ENCODE peak calls at places on chromosome 4, in four cellular contexts. V, Z, S and H are unnamed samples. For H3K4me1, the result is how much of the 10 kb centered on the place peaks cover.

GRCh38 chr4:118918388-118918787 is 29.7 kb downstream of the SYNPO2 start:
- DNase-seq in V (no peak), Z (peak), S (no peak), H (no peak)

GRCh38 chr4:38785041-38785790 is 2.4 kb upstream of the TLR10 start:
- DNase-seq in V (no peak), Z (no peak), S (no peak), H (no peak)

GRCh38 chr4:39976945-39977488 is 694 bp downstream of the PDS5A start:
- DNase-seq in V (no peak), Z (no peak), S (peak), H (no peak)

GRCh38 chr4:38313175-38313574 is 350.8 kb upstream of the KLF3 start:
- DNase-seq in V (no peak), Z (no peak), S (no peak), H (no peak)

GRCh38 chr4:7206856-7207567 is 14.7 kb downstream of the SORCS2 start:
- DNase-seq in V (peak), Z (peak), S (peak), H (no peak)

GRCh38 chr4:89868999-89869589 is 25.6 kb upstream of the MMRN1 start:
- DNase-seq in V (no peak), Z (peak), S (no peak), H (no peak)

GRCh38 chr4:4673070-4673469 is 131.2 kb upstream of the STX18 start:
- DNase-seq in V (peak), Z (peak), S (no peak), H (peak)

GRCh38 chr4:141807073-141807472 is 170.7 kb downstream of the IL15 start:
- DNase-seq in V (no peak), Z (peak), S (no peak), H (no peak)

GRCh38 chr4:80266267-80266901 is at the start of gene FGF5:
- DNase-seq in V (no peak), Z (peak), S (peak), H (no peak)

GRCh38 chr4:98682719-98683118 is 24.3 kb upstream of the TSPAN5 start:
- DNase-seq in V (no peak), Z (peak), S (no peak), H (no peak)

GRCh38 chr4:166594326-166594946 is 639.9 kb downstream of the SPOCK3 start:
- DNase-seq in V (peak), Z (peak), S (no peak), H (peak)

GRCh38 chr4:140884431-140885058 is 128.4 kb upstream of the TBC1D9 start:
- DNase-seq in V (peak), Z (peak), S (no peak), H (peak)

GRCh38 chr4:37722000-37722638 is 35.9 kb upstream of the RELL1 start:
- DNase-seq in V (no peak), Z (no peak), S (no peak), H (no peak)

GRCh38 chr4:40878548-40879055 is 128.8 kb downstream of the NSUN7 start:
- DNase-seq in V (no peak), Z (no peak), S (peak), H (no peak)

GRCh38 chr4:14348506-14348905 is 653.8 kb upstream of the CPEB2 start:
- DNase-seq in V (no peak), Z (peak), S (no peak), H (no peak)

GRCh38 chr4:52870225-52870624 is 8.1 kb downstream of the RASL11B start:
- DNase-seq in V (no peak), Z (no peak), S (no peak), H (no peak)

GRCh38 chr4:166128452-166128851 is 255.4 kb downstream of the TLL1 start:
- DNase-seq in V (no peak), Z (peak), S (no peak), H (no peak)

GRCh38 chr4:184616633-184617471 is 32.4 kb downstream of the CASP3 start:
- DNase-seq in V (no peak), Z (no peak), S (no peak), H (peak)

GRCh38 chr4:80732010-80732409 is 298.5 kb upstream of the BMP3 start:
- DNase-seq in V (no peak), Z (peak), S (no peak), H (no peak)

GRCh38 chr4:141913928-141914327 is 277.5 kb downstream of the IL15 start:
- DNase-seq in V (no peak), Z (no peak), S (no peak), H (no peak)

GRCh38 chr4:126888968-126889367 is 743.8 kb upstream of the INTU start:
- DNase-seq in V (no peak), Z (peak), S (no peak), H (no peak)

GRCh38 chr4:87093443-87094123 is 126.8 kb downstream of the KLHL8 start:
- DNase-seq in V (peak), Z (peak), S (no peak), H (no peak)

GRCh38 chr4:16530688-16531635 is 304.7 kb upstream of the TAPT1 start:
- DNase-seq in V (no peak), Z (peak), S (no peak), H (no peak)

GRCh38 chr4:177484613-177485021 is 42.4 kb upstream of the AGA start:
- DNase-seq in V (no peak), Z (peak), S (no peak), H (no peak)

GRCh38 chr4:55358668-55359067 is 12.6 kb downstream of the SRD5A3 start:
- DNase-seq in V (no peak), Z (peak), S (no peak), H (no peak)

GRCh38 chr4:146637853-146638800 is 566 bp upstream of the POU4F2 start:
- DNase-seq in V (no peak), Z (no peak), S (no peak), H (no peak)

GRCh38 chr4:836003-836511 is 10.1 kb upstream of the CPLX1 start:
- DNase-seq in V (no peak), Z (no peak), S (no peak), H (no peak)

GRCh38 chr4:55491486-55491885 is 55.2 kb downstream of the CLOCK start:
- DNase-seq in V (no peak), Z (peak), S (no peak), H (no peak)

GRCh38 chr4:84915396-84915780 is 51.1 kb downstream of the WDFY3 start:
- DNase-seq in V (no peak), Z (no peak), S (no peak), H (no peak)

GRCh38 chr4:71709961-71710360 is 73.9 kb downstream of the GC start:
- DNase-seq in V (no peak), Z (no peak), S (no peak), H (no peak)

GRCh38 chr4:1318488-1319213 is 28.4 kb upstream of the UVSSA start:
- DNase-seq in V (no peak), Z (no peak), S (no peak), H (no peak)

GRCh38 chr4:44869222-44869882 is 143.0 kb upstream of the GNPDA2 start:
- DNase-seq in V (no peak), Z (no peak), S (no peak), H (no peak)

GRCh38 chr4:163611784-163612445 is 117.4 kb downstream of the TMA16 start:
- DNase-seq in V (no peak), Z (no peak), S (no peak), H (no peak)

GRCh38 chr4:163612762-163613161 is 118.3 kb downstream of the TMA16 start:
- DNase-seq in V (no peak), Z (no peak), S (no peak), H (no peak)

GRCh38 chr4:163614866-163615265 is 120.4 kb downstream of the TMA16 start:
- DNase-seq in V (no peak), Z (no peak), S (no peak), H (no peak)

GRCh38 chr4:163611172-163611571 is 116.7 kb downstream of the TMA16 start:
- DNase-seq in V (no peak), Z (no peak), S (no peak), H (no peak)

DNA sequence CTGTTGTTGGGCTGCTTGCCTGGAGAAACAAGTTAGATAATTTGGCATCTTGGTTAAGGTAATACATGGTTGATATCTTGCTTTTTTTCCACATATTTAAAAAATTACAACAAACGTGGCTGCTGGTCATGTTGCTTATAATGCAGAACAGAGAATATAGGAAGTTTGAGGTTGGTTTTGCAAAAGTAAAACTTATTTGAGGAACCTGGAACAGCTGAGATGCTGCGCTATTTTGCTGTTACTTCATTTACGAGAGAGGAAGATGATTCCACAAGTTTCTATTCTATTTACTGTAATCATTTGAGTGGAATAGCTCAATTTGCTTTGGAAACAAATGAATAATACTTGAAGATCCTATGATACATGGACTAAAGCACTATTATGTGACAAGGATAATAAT is 118.9 kb downstream of the TMA16 start:
- DNase-seq in V (no peak), Z (no peak), S (no peak), H (no peak)
- H3K4me3 ChIP-seq in V (no peak), Z (no peak), S (peak), H (no peak)

GRCh38 chr4:127995776-127996175 is 30.6 kb downstream of the ABHD18 start:
- DNase-seq in V (peak), Z (peak), S (no peak), H (no peak)
- H3K4me1 ChIP-seq in V (under half), Z (under half), S (under half), H (under half)

GRCh38 chr4:8858188-8858924 is 13.3 kb downstream of the HMX1 start:
- DNase-seq in V (no peak), Z (no peak), S (no peak), H (no peak)
- H3K4me3 ChIP-seq in V (peak), Z (no peak), S (peak), H (no peak)

GRCh38 chr4:76616526-76616925 is 181.5 kb downstream of the SHROOM3 start:
- DNase-seq in V (no peak), Z (no peak), S (no peak), H (no peak)
- H3K4me1 ChIP-seq in V (under half), Z (under half), S (half or more), H (under half)

GRCh38 chr4:182143822-182144620 is 99.2 kb upstream of the TENM3 start:
- DNase-seq in V (peak), Z (peak), S (no peak), H (no peak)

GRCh38 chr4:182144621-182145359 is 98.4 kb upstream of the TENM3 start:
- DNase-seq in V (no peak), Z (no peak), S (no peak), H (no peak)

GRCh38 chr4:182141623-182142022 is 101.6 kb upstream of the TENM3 start:
- DNase-seq in V (no peak), Z (no peak), S (no peak), H (no peak)

GRCh38 chr4:182142146-182143085 is 100.8 kb upstream of the TENM3 start:
- DNase-seq in V (no peak), Z (peak), S (no peak), H (no peak)

GRCh38 chr4:182143086-182143821 is 99.9 kb upstream of the TENM3 start:
- DNase-seq in V (no peak), Z (peak), S (no peak), H (no peak)
- H3K4me3 ChIP-seq in V (peak), Z (peak), S (peak), H (peak)

DNA sequence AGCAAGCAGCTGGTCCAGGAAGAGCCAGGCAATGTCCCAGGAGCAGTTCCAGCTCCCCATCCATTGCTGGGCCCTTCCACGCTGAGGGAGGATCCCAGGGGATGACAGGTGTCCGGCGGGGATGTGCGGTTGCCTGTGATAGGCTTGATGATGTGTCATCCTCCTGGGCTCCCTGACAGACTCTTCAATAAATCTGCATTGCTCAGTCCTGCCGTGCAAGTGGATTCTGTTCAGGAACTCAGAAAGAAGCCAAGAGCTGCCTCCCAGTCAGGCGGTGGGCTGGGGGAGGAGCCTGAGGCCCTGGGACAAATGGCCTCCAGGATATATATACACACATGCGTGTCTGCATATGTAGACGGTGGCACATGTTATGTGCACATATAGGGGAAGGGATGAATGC is 28.2 kb upstream of the CRMP1 start:
- DNase-seq in V (no peak), Z (no peak), S (no peak), H (no peak)
- H3K4me1 ChIP-seq in V (under half), Z (under half), S (under half), H (under half)

GRCh38 chr4:2837904-2838496 is 5.6 kb upstream of the ADD1 start:
- DNase-seq in V (no peak), Z (no peak), S (peak), H (no peak)
- H3K4me3 ChIP-seq in V (no peak), Z (no peak), S (peak), H (no peak)